ENCODE peak calls at places on chromosomes 7 and 10, in six cellular contexts. One of them, this sample, is unnamed.

GRCh38 chr7:84668116-84668515 is 473.5 kb upstream of the SEMA3A start:
- DNase-seq in HFF-Myc: no peak
- DNase-seq in GM23338: no peak
- DNase-seq in pancreas: no peak
- DNase-seq in NB4: no peak
- DNase-seq in cardiac fibroblast: no peak
- DNase-seq in this sample: no peak

GRCh38 chr7:144127714-144128334 is 4.8 kb downstream of the OR2A14 start:
- DNase-seq in cardiac fibroblast: peak
- DNase-seq in GM23338: peak
- DNase-seq in HFF-Myc: peak
- DNase-seq in NB4: peak
- DNase-seq in pancreas: peak
- DNase-seq in this sample: peak

GRCh38 chr7:45410893-45411292 is 163.3 kb upstream of the ADCY1 start:
- DNase-seq in cardiac fibroblast: no peak
- DNase-seq in NB4: no peak
- DNase-seq in GM23338: no peak
- DNase-seq in HFF-Myc: no peak
- DNase-seq in pancreas: no peak
- DNase-seq in this sample: no peak

GRCh38 chr7:14690075-14690474 is 212.5 kb downstream of the DGKB start:
- DNase-seq in NB4: peak
- DNase-seq in pancreas: no peak
- DNase-seq in GM23338: no peak
- DNase-seq in cardiac fibroblast: no peak
- DNase-seq in HFF-Myc: no peak
- DNase-seq in this sample: no peak

GRCh38 chr7:30790391-30790790 is 19.2 kb downstream of the MINDY4 start:
- DNase-seq in cardiac fibroblast: no peak
- DNase-seq in GM23338: no peak
- DNase-seq in pancreas: no peak
- DNase-seq in HFF-Myc: no peak
- DNase-seq in NB4: no peak
- DNase-seq in this sample: peak

GRCh38 chr10:79239930-79240713 is 107.1 kb upstream of the PPIF start:
- DNase-seq in cardiac fibroblast: no peak
- DNase-seq in HFF-Myc: no peak
- DNase-seq in GM23338: peak
- DNase-seq in NB4: peak
- DNase-seq in pancreas: no peak
- DNase-seq in this sample: peak

GRCh38 chr10:35552622-35553342 is 52.4 kb upstream of the GJD4 start:
- DNase-seq in GM23338: no peak
- DNase-seq in cardiac fibroblast: peak
- DNase-seq in NB4: no peak
- DNase-seq in pancreas: no peak
- DNase-seq in HFF-Myc: no peak
- DNase-seq in this sample: no peak

GRCh38 chr10:108069096-108069495 is 904.6 kb upstream of the SORCS1 start:
- DNase-seq in NB4: no peak
- DNase-seq in pancreas: no peak
- DNase-seq in GM23338: no peak
- DNase-seq in cardiac fibroblast: no peak
- DNase-seq in HFF-Myc: no peak
- DNase-seq in this sample: no peak

GRCh38 chr7:73725703-73726466 is 6.4 kb upstream of the STX1A start:
- DNase-seq in cardiac fibroblast: peak
- DNase-seq in NB4: peak
- DNase-seq in pancreas: peak
- DNase-seq in GM23338: peak
- DNase-seq in HFF-Myc: peak
- DNase-seq in this sample: peak

GRCh38 chr7:29193316-29194205 is 1.0 kb upstream of the CHN2 start:
- DNase-seq in NB4: no peak
- DNase-seq in GM23338: peak
- DNase-seq in HFF-Myc: no peak
- DNase-seq in pancreas: peak
- DNase-seq in cardiac fibroblast: no peak
- DNase-seq in this sample: no peak

GRCh38 chr10:66604195-66604594 is 321.6 kb upstream of the LRRTM3 start:
- DNase-seq in cardiac fibroblast: no peak
- DNase-seq in GM23338: peak
- DNase-seq in HFF-Myc: no peak
- DNase-seq in pancreas: no peak
- DNase-seq in NB4: no peak
- DNase-seq in this sample: no peak

GRCh38 chr10:97849101-97849490 is 547 bp upstream of the GOLGA7B start:
- DNase-seq in cardiac fibroblast: no peak
- DNase-seq in pancreas: peak
- DNase-seq in NB4: no peak
- DNase-seq in GM23338: peak
- DNase-seq in HFF-Myc: no peak
- DNase-seq in this sample: no peak

GRCh38 chr7:85479918-85480658 is 293.2 kb upstream of the SEMA3D start:
- DNase-seq in NB4: no peak
- DNase-seq in cardiac fibroblast: no peak
- DNase-seq in pancreas: no peak
- DNase-seq in GM23338: no peak
- DNase-seq in HFF-Myc: peak
- DNase-seq in this sample: no peak

GRCh38 chr7:86953653-86954336 is 105.7 kb downstream of the ELAPOR2 start:
- DNase-seq in GM23338: no peak
- DNase-seq in pancreas: no peak
- DNase-seq in NB4: no peak
- DNase-seq in cardiac fibroblast: no peak
- DNase-seq in HFF-Myc: no peak
- DNase-seq in this sample: no peak

GRCh38 chr7:131027287-131027773 is 293.3 kb upstream of the KLF14 start:
- DNase-seq in GM23338: no peak
- DNase-seq in cardiac fibroblast: peak
- DNase-seq in pancreas: no peak
- DNase-seq in NB4: peak
- DNase-seq in HFF-Myc: peak
- DNase-seq in this sample: no peak

GRCh38 chr7:105782391-105783063 is 93.9 kb downstream of the ATXN7L1 start:
- DNase-seq in GM23338: no peak
- DNase-seq in HFF-Myc: peak
- DNase-seq in pancreas: no peak
- DNase-seq in NB4: no peak
- DNase-seq in cardiac fibroblast: peak
- DNase-seq in this sample: peak

GRCh38 chr7:118755067-118755625 is 530.6 kb downstream of the ANKRD7 start:
- DNase-seq in pancreas: no peak
- DNase-seq in cardiac fibroblast: no peak
- DNase-seq in HFF-Myc: no peak
- DNase-seq in GM23338: no peak
- DNase-seq in NB4: no peak
- DNase-seq in this sample: no peak

GRCh38 chr10:6202684-6203330 is at the start of gene PFKFB3:
- DNase-seq in HFF-Myc: peak
- DNase-seq in GM23338: peak
- DNase-seq in pancreas: peak
- DNase-seq in cardiac fibroblast: peak
- DNase-seq in NB4: peak
- DNase-seq in this sample: peak

GRCh38 chr10:97069576-97070362 is 116.0 kb downstream of the SLIT1 start:
- DNase-seq in GM23338: no peak
- DNase-seq in HFF-Myc: peak
- DNase-seq in pancreas: no peak
- DNase-seq in NB4: peak
- DNase-seq in cardiac fibroblast: peak
- DNase-seq in this sample: peak

GRCh38 chr10:69014171-69014570 is 25.6 kb downstream of the KIFBP start:
- DNase-seq in cardiac fibroblast: peak
- DNase-seq in NB4: peak
- DNase-seq in GM23338: no peak
- DNase-seq in HFF-Myc: no peak
- DNase-seq in pancreas: no peak
- DNase-seq in this sample: no peak

GRCh38 chr10:130929422-130930325 is 381.8 kb downstream of the TCERG1L start:
- DNase-seq in cardiac fibroblast: no peak
- DNase-seq in NB4: peak
- DNase-seq in GM23338: no peak
- DNase-seq in HFF-Myc: no peak
- DNase-seq in pancreas: no peak
- DNase-seq in this sample: no peak

GRCh38 chr10:101766753-101767599 is 8.9 kb downstream of the FGF8 start:
- DNase-seq in HFF-Myc: no peak
- DNase-seq in cardiac fibroblast: no peak
- DNase-seq in pancreas: no peak
- DNase-seq in NB4: no peak
- DNase-seq in GM23338: no peak
- DNase-seq in this sample: no peak

GRCh38 chr10:130721971-130722370 is 585.8 kb downstream of the GLRX3 start:
- DNase-seq in NB4: no peak
- DNase-seq in cardiac fibroblast: no peak
- DNase-seq in HFF-Myc: no peak
- DNase-seq in pancreas: no peak
- DNase-seq in GM23338: no peak
- DNase-seq in this sample: no peak

GRCh38 chr10:68110027-68110426 is 739 bp downstream of the MYPN start:
- DNase-seq in GM23338: no peak
- DNase-seq in cardiac fibroblast: peak
- DNase-seq in pancreas: no peak
- DNase-seq in HFF-Myc: no peak
- DNase-seq in NB4: no peak
- DNase-seq in this sample: no peak

GRCh38 chr7:135745702-135746312 is 2.8 kb downstream of the FAM180A start:
- DNase-seq in cardiac fibroblast: peak
- DNase-seq in pancreas: no peak
- DNase-seq in GM23338: no peak
- DNase-seq in NB4: no peak
- DNase-seq in HFF-Myc: peak
- DNase-seq in this sample: peak

GRCh38 chr7:36037121-36037662 is 115.9 kb upstream of the EEPD1 start:
- DNase-seq in cardiac fibroblast: peak
- DNase-seq in NB4: peak
- DNase-seq in HFF-Myc: peak
- DNase-seq in pancreas: peak
- DNase-seq in GM23338: peak
- DNase-seq in this sample: peak

GRCh38 chr7:70775570-70776156 is 356.3 kb upstream of the GALNT17 start:
- DNase-seq in HFF-Myc: no peak
- DNase-seq in GM23338: peak
- DNase-seq in pancreas: no peak
- DNase-seq in cardiac fibroblast: peak
- DNase-seq in NB4: peak
- DNase-seq in this sample: peak

GRCh38 chr7:85025312-85025756 is 161.5 kb downstream of the SEMA3D start:
- DNase-seq in HFF-Myc: no peak
- DNase-seq in pancreas: peak
- DNase-seq in NB4: no peak
- DNase-seq in cardiac fibroblast: peak
- DNase-seq in GM23338: no peak
- DNase-seq in this sample: peak

GRCh38 chr10:113087082-113088029 is 137.3 kb downstream of the TCF7L2 start:
- DNase-seq in HFF-Myc: peak
- DNase-seq in cardiac fibroblast: peak
- DNase-seq in GM23338: peak
- DNase-seq in pancreas: peak
- DNase-seq in NB4: peak
- DNase-seq in this sample: peak

GRCh38 chr10:33129987-33130386 is 172.0 kb upstream of the ITGB1 start:
- DNase-seq in cardiac fibroblast: peak
- DNase-seq in pancreas: no peak
- DNase-seq in NB4: no peak
- DNase-seq in GM23338: no peak
- DNase-seq in HFF-Myc: no peak
- DNase-seq in this sample: peak

GRCh38 chr7:87318741-87319140 is 26.7 kb upstream of the CROT start:
- DNase-seq in GM23338: no peak
- DNase-seq in NB4: no peak
- DNase-seq in HFF-Myc: no peak
- DNase-seq in cardiac fibroblast: no peak
- DNase-seq in pancreas: no peak
- DNase-seq in this sample: no peak

GRCh38 chr7:108014747-108015682 is 12.1 kb upstream of the LAMB1 start:
- DNase-seq in pancreas: no peak
- DNase-seq in HFF-Myc: no peak
- DNase-seq in GM23338: no peak
- DNase-seq in NB4: no peak
- DNase-seq in cardiac fibroblast: peak
- DNase-seq in this sample: peak

GRCh38 chr7:2825595-2826227 is 18.4 kb downstream of the GNA12 start:
- DNase-seq in cardiac fibroblast: no peak
- DNase-seq in HFF-Myc: no peak
- DNase-seq in GM23338: peak
- DNase-seq in NB4: no peak
- DNase-seq in pancreas: no peak
- DNase-seq in this sample: no peak
- H3K4me3 ChIP-seq in cardiac fibroblast: no peak
- H3K4me3 ChIP-seq in HFF-Myc: no peak
- H3K4me3 ChIP-seq in GM23338: peak
- H3K4me3 ChIP-seq in NB4: no peak
- H3K4me3 ChIP-seq in pancreas: no peak
- H3K4me3 ChIP-seq in this sample: no peak

GRCh38 chr10:73167557-73168485 is at the start of the genes ECD and FAM149B1:
- DNase-seq in HFF-Myc: peak
- DNase-seq in NB4: peak
- DNase-seq in pancreas: peak
- DNase-seq in GM23338: peak
- DNase-seq in cardiac fibroblast: peak
- DNase-seq in this sample: peak
- TF ChIP-seq CTCF in HFF-Myc: no peak
- TF ChIP-seq CTCF in NB4: no peak
- TF ChIP-seq CTCF in pancreas: no peak
- TF ChIP-seq CTCF in GM23338: peak
- TF ChIP-seq CTCF in cardiac fibroblast: no peak
- TF ChIP-seq CTCF in this sample: no peak

GRCh38 chr7:925601-926000 is 28.9 kb downstream of the ADAP1 start:
- DNase-seq in HFF-Myc: no peak
- DNase-seq in GM23338: no peak
- DNase-seq in pancreas: peak
- DNase-seq in cardiac fibroblast: no peak
- DNase-seq in NB4: no peak
- DNase-seq in this sample: no peak
- H3K4me3 ChIP-seq in HFF-Myc: no peak
- H3K4me3 ChIP-seq in GM23338: no peak
- H3K4me3 ChIP-seq in pancreas: no peak
- H3K4me3 ChIP-seq in cardiac fibroblast: no peak
- H3K4me3 ChIP-seq in NB4: no peak
- H3K4me3 ChIP-seq in this sample: no peak

DNA sequence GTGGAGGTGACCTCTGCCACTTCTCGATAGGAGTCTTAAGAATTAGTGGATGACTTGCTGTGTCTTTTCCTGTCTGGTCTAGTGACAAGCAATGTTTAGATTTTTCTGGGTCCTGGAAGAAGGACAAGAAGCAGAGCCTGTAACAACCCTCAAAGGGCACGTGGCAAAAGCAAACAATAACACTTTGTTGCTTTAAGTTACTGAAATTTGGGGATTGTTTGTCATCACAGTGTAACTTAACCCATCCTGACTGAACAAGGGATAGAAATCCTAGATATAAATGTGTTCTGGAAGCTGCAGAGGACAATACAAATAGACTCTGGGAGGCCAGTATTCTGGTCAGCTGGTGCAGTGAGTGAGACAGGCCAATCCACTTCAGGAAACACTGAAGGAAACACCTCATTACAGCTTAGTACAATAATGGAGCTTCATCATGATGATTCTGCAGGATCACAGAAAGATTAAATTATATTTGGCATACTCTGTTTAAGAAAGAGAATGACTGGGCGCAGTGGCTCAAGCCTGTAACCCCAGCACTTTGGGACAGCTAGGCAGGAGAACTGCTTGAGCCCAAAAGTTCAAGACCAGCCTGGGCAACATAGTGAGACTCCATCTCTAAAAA is 23.3 kb downstream of the ENKUR start:
- DNase-seq in HFF-Myc: no peak
- DNase-seq in pancreas: no peak
- DNase-seq in GM23338: no peak
- DNase-seq in cardiac fibroblast: no peak
- DNase-seq in NB4: no peak
- DNase-seq in this sample: no peak
- TF ChIP-seq CTCF in HFF-Myc: no peak
- TF ChIP-seq CTCF in pancreas: no peak
- TF ChIP-seq CTCF in GM23338: no peak
- TF ChIP-seq CTCF in cardiac fibroblast: no peak
- TF ChIP-seq CTCF in NB4: no peak
- TF ChIP-seq CTCF in this sample: no peak